ENCODE peak calls at places on chromosomes 16 and 17, in four cellular contexts. One of them, this sample, is unnamed.

GRCh38 chr17:82900741-82901140 is 60.9 kb upstream of the ZNF750 start:
- DNase-seq in DMS153: no peak
- DNase-seq in activated T-helper 2 cell treated with anti-CD3 and anti-CD28 coated beads, Interferon-gamma antibody, Interleukin-2, Interleukin-4, amounts not matched to agents 10 μg/mL and 5 μg/mL and 100 μg/mL, durations not matched to agents 14 hours and 24 hours and 36 hours: no peak
- DNase-seq in prostate gland: no peak
- DNase-seq in this sample: no peak

GRCh38 chr17:30345527-30346075 is 11.7 kb upstream of the TMIGD1 start:
- DNase-seq in activated T-helper 2 cell treated with anti-CD3 and anti-CD28 coated beads, Interferon-gamma antibody, Interleukin-2, Interleukin-4, amounts not matched to agents 10 μg/mL and 5 μg/mL and 100 μg/mL, durations not matched to agents 14 hours and 24 hours and 36 hours: no peak
- DNase-seq in prostate gland: no peak
- DNase-seq in DMS153: no peak
- DNase-seq in this sample: peak

GRCh38 chr16:31005350-31006085 is 4.9 kb downstream of the STX1B start:
- DNase-seq in activated T-helper 2 cell treated with anti-CD3 and anti-CD28 coated beads, Interferon-gamma antibody, Interleukin-2, Interleukin-4, amounts not matched to agents 10 μg/mL and 5 μg/mL and 100 μg/mL, durations not matched to agents 14 hours and 24 hours and 36 hours: no peak
- DNase-seq in prostate gland: no peak
- DNase-seq in DMS153: no peak
- DNase-seq in this sample: no peak

GRCh38 chr17:49505854-49506253 is 10.8 kb downstream of the NGFR start:
- DNase-seq in activated T-helper 2 cell treated with anti-CD3 and anti-CD28 coated beads, Interferon-gamma antibody, Interleukin-2, Interleukin-4, amounts not matched to agents 10 μg/mL and 5 μg/mL and 100 μg/mL, durations not matched to agents 14 hours and 24 hours and 36 hours: no peak
- DNase-seq in DMS153: no peak
- DNase-seq in prostate gland: no peak
- DNase-seq in this sample: no peak

GRCh38 chr16:13594798-13595197 is 325.2 kb upstream of the ERCC4 start:
- DNase-seq in activated T-helper 2 cell treated with anti-CD3 and anti-CD28 coated beads, Interferon-gamma antibody, Interleukin-2, Interleukin-4, amounts not matched to agents 10 μg/mL and 5 μg/mL and 100 μg/mL, durations not matched to agents 14 hours and 24 hours and 36 hours: no peak
- DNase-seq in DMS153: no peak
- DNase-seq in prostate gland: no peak
- DNase-seq in this sample: no peak

GRCh38 chr16:12065866-12066545 is 89.5 kb downstream of the SNX29 start:
- DNase-seq in activated T-helper 2 cell treated with anti-CD3 and anti-CD28 coated beads, Interferon-gamma antibody, Interleukin-2, Interleukin-4, amounts not matched to agents 10 μg/mL and 5 μg/mL and 100 μg/mL, durations not matched to agents 14 hours and 24 hours and 36 hours: no peak
- DNase-seq in DMS153: no peak
- DNase-seq in prostate gland: no peak
- DNase-seq in this sample: no peak

GRCh38 chr17:77126519-77126918 is 14.2 kb upstream of the SEC14L1 start:
- DNase-seq in DMS153: peak
- DNase-seq in activated T-helper 2 cell treated with anti-CD3 and anti-CD28 coated beads, Interferon-gamma antibody, Interleukin-2, Interleukin-4, amounts not matched to agents 10 μg/mL and 5 μg/mL and 100 μg/mL, durations not matched to agents 14 hours and 24 hours and 36 hours: no peak
- DNase-seq in prostate gland: no peak
- DNase-seq in this sample: peak

GRCh38 chr17:57502696-57503307 is 242.3 kb downstream of the CCDC182 start:
- DNase-seq in activated T-helper 2 cell treated with anti-CD3 and anti-CD28 coated beads, Interferon-gamma antibody, Interleukin-2, Interleukin-4, amounts not matched to agents 10 μg/mL and 5 μg/mL and 100 μg/mL, durations not matched to agents 14 hours and 24 hours and 36 hours: no peak
- DNase-seq in prostate gland: no peak
- DNase-seq in DMS153: no peak
- DNase-seq in this sample: no peak

GRCh38 chr16:49148410-49148809 is 133.2 kb downstream of the CBLN1 start:
- DNase-seq in DMS153: no peak
- DNase-seq in prostate gland: no peak
- DNase-seq in activated T-helper 2 cell treated with anti-CD3 and anti-CD28 coated beads, Interferon-gamma antibody, Interleukin-2, Interleukin-4, amounts not matched to agents 10 μg/mL and 5 μg/mL and 100 μg/mL, durations not matched to agents 14 hours and 24 hours and 36 hours: no peak
- DNase-seq in this sample: no peak